ENCODE peak calls at places on chromosomes 13 and 19, in seven cellular contexts. Q is stimulated activated CD8-positive, alpha-beta memory T cell treated with anti-CD3 and anti-CD28 coated beads, Interleukin-15, amount 100 ng/mL, for 4 hours; G is stimulated activated naive CD8-positive, alpha-beta T cell treated with anti-CD3 and anti-CD28 coated beads, Interleukin-15, Interleukin-2, amounts not matched to agents 100 U/mL and 50 U/mL, for 24 hours; R is neural crest cell; X is hypothalamus; P is substantia nigra; N is cardiac muscle cell. I is an unnamed sample.

GRCh38 chr13:41833201-41833600 is 127.7 kb downstream of the VWA8 start:
- DNase-seq in X (no peak), R (no peak), G (no peak), Q (no peak), N (no peak), P (no peak), I (no peak)

GRCh38 chr19:4083677-4084546 is 17.2 kb upstream of the ZBTB7A start:
- DNase-seq in G (no peak), X (no peak), P (no peak), Q (no peak), N (no peak), R (no peak), I (peak; percentile 89)

GRCh38 chr19:1241417-1242095 is at the start of gene ATP5F1D:
- DNase-seq in Q (peak; percentile 90), R (peak; percentile 81), G (peak; percentile 95), N (peak; percentile 97), X (peak; percentile 90), P (peak; percentile 71), I (peak; percentile 96)

GRCh38 chr19:33447336-33448158 is 74.0 kb downstream of the CEBPG start:
- DNase-seq in Q (no peak), X (no peak), N (no peak), R (no peak), G (no peak), P (no peak), I (no peak)

GRCh38 chr13:97435794-97436193 is 1.8 kb downstream of the RAP2A start:
- DNase-seq in Q (no peak), P (no peak), R (no peak), N (peak; percentile 25), G (no peak), X (no peak), I (no peak)

GRCh38 chr13:48302920-48303330 is 626 bp upstream of the RB1 start:
- DNase-seq in Q (no peak), G (no peak), X (no peak), P (no peak), N (no peak), R (no peak), I (no peak)

GRCh38 chr19:34145741-34146202 is 26.5 kb upstream of the LSM14A start:
- DNase-seq in R (peak; percentile 48), P (no peak), N (peak; percentile 70), X (no peak), Q (no peak), G (peak; percentile 48), I (peak; percentile 54)

GRCh38 chr19:38514812-38515633 is 81.5 kb downstream of the RYR1 start:
- DNase-seq in X (no peak), R (peak; percentile 80), P (peak; percentile 6), N (peak; percentile 65), G (peak; percentile 80), Q (peak; percentile 27), I (peak; percentile 72)

GRCh38 chr13:86051134-86052103 is 252.2 kb upstream of the SLITRK6 start:
- DNase-seq in R (no peak), Q (no peak), G (no peak), P (no peak), X (no peak), N (no peak), I (no peak)

GRCh38 chr13:51122868-51123267 is 11.8 kb upstream of the C13orf42 start:
- DNase-seq in X (no peak), Q (no peak), N (no peak), R (no peak), G (peak; percentile 23), P (no peak), I (no peak)

GRCh38 chr19:39156230-39156890 is 30.8 kb downstream of the PAK4 start:
- DNase-seq in Q (no peak), P (no peak), X (no peak), G (no peak), R (no peak), N (peak; percentile 32), I (peak; percentile 42)

GRCh38 chr13:37409756-37410155 is 188.8 kb downstream of the POSTN start:
- DNase-seq in G (no peak), X (no peak), R (no peak), Q (no peak), N (no peak), P (no peak), I (no peak)

GRCh38 chr19:48556825-48557224 is 4.9 kb downstream of the SULT2B1 start:
- DNase-seq in G (no peak), R (no peak), X (no peak), Q (no peak), N (no peak), P (no peak), I (no peak)

GRCh38 chr13:77833331-77833863 is 85.2 kb downstream of the EDNRB start:
- DNase-seq in Q (no peak), P (no peak), N (peak; percentile 87), R (no peak), X (no peak), G (no peak), I (no peak)

GRCh38 chr13:48110930-48111721 is 16.2 kb upstream of the MED4 start:
- DNase-seq in R (peak; percentile 13), P (no peak), Q (no peak), X (no peak), G (no peak), N (peak; percentile 86), I (no peak)

GRCh38 chr13:112971288-112971643 is 2.3 kb downstream of the MCF2L start:
- DNase-seq in R (no peak), N (no peak), X (no peak), P (no peak), G (no peak), Q (no peak), I (no peak)

GRCh38 chr13:19586904-19587634 is 25.7 kb upstream of the TPTE2 start:
- DNase-seq in Q (peak; percentile 50), N (peak; percentile 33), G (peak; percentile 81), R (no peak), P (no peak), X (no peak), I (peak; percentile 31)

GRCh38 chr19:51664997-51665396 is 18.4 kb upstream of the SIGLEC14 start:
- DNase-seq in Q (no peak), N (peak; percentile 29), R (no peak), P (no peak), G (no peak), X (no peak), I (no peak)

GRCh38 chr13:113849981-113850721 is 13.7 kb downstream of the GAS6 start:
- DNase-seq in Q (no peak), P (no peak), G (no peak), N (no peak), R (no peak), X (no peak), I (no peak)

GRCh38 chr19:13155472-13156284 is 5.5 kb downstream of the IER2 start:
- DNase-seq in N (peak; percentile 95), X (no peak), P (no peak), G (peak; percentile 88), Q (peak; percentile 62), R (peak; percentile 72), I (peak; percentile 86)

GRCh38 chr19:7874080-7874856 is at the start of gene PRR36:
- DNase-seq in G (no peak), N (no peak), X (peak; percentile 31), P (no peak), Q (no peak), R (peak; percentile 68), I (peak; percentile 72)

GRCh38 chr13:22287343-22287922 is 616.6 kb downstream of the FGF9 start:
- DNase-seq in G (no peak), X (no peak), N (no peak), R (no peak), P (no peak), Q (no peak), I (no peak)

GRCh38 chr19:10699650-10700335 is 1.4 kb upstream of the QTRT1 start:
- DNase-seq in R (peak; percentile 61), X (no peak), G (peak; percentile 79), P (no peak), N (peak; percentile 72), Q (no peak), I (peak; percentile 74)

GRCh38 chr13:112616586-112617381 is 28.8 kb upstream of the TUBGCP3 start:
- DNase-seq in R (peak; percentile 28), N (peak; percentile 62), G (peak; percentile 15), X (no peak), P (no peak), Q (no peak), I (no peak)

GRCh38 chr13:84609716-84610115 is 727.4 kb upstream of the SLITRK1 start:
- DNase-seq in Q (no peak), N (peak; percentile 7), P (no peak), R (no peak), X (no peak), G (no peak), I (no peak)

GRCh38 chr19:1522838-1523237 is 1.0 kb upstream of the PLK5 start:
- DNase-seq in G (no peak), P (no peak), Q (no peak), R (no peak), N (no peak), X (no peak), I (no peak)

GRCh38 chr19:29837448-29837961 is 25.7 kb downstream of the CCNE1 start:
- DNase-seq in Q (no peak), N (no peak), X (no peak), R (no peak), G (peak; percentile 50), P (no peak), I (no peak)

GRCh38 chr13:53143757-53144320 is 115.2 kb downstream of the OLFM4 start:
- DNase-seq in R (no peak), P (no peak), Q (no peak), G (no peak), N (no peak), X (no peak), I (no peak)

GRCh38 chr19:54389556-54389955 is 24.8 kb upstream of the LAIR1 start:
- DNase-seq in Q (no peak), G (no peak), X (no peak), N (no peak), P (no peak), R (no peak), I (no peak)

GRCh38 chr19:48452255-48452654 is 3.1 kb upstream of the KCNJ14 start:
- DNase-seq in X (no peak), R (no peak), Q (no peak), G (no peak), N (no peak), P (no peak), I (peak; percentile 39)

GRCh38 chr13:72384186-72384823 is 343.1 kb downstream of the MZT1 start:
- DNase-seq in P (no peak), G (no peak), N (peak; percentile 18), R (no peak), X (no peak), Q (no peak), I (no peak)